ENCODE peak calls at places on chromosomes 7 and 10, in four cellular contexts. W, B, L and T are unnamed samples.

GRCh38 chr10:14801693-14802092 is 27.0 kb upstream of the FAM107B start:
- DNase-seq in W (no peak), B (no peak), L (peak), T (no peak)

GRCh38 chr7:153152786-153153185 is 393.2 kb downstream of the ACTR3B start:
- DNase-seq in W (no peak), B (no peak), L (no peak), T (no peak)

GRCh38 chr7:138125119-138125518 is 48.9 kb downstream of the AKR1D1 start:
- DNase-seq in W (no peak), B (peak), L (no peak), T (no peak)

GRCh38 chr10:91691255-91691654 is 58.4 kb upstream of the PPP1R3C start:
- DNase-seq in W (no peak), B (no peak), L (no peak), T (no peak)

GRCh38 chr7:77752016-77752415 is 46.2 kb downstream of the TMEM60 start:
- DNase-seq in W (no peak), B (no peak), L (no peak), T (no peak)

GRCh38 chr7:29806131-29806792 is at the start of gene WIPF3:
- DNase-seq in W (peak), B (peak), L (no peak), T (no peak)

GRCh38 chr10:46106410-46107255 is 60.6 kb upstream of the MSMB start:
- DNase-seq in W (peak), B (peak), L (no peak), T (peak)

GRCh38 chr7:66867198-66867790 is 53.7 kb upstream of the TMEM248 start:
- DNase-seq in W (no peak), B (peak), L (no peak), T (no peak)

GRCh38 chr10:62373995-62374861 is at the start of gene ZNF365:
- DNase-seq in W (peak), B (peak), L (no peak), T (peak)

GRCh38 chr7:139572704-139573395 is 49.4 kb downstream of the CLEC2L start:
- DNase-seq in W (no peak), B (no peak), L (no peak), T (no peak)

GRCh38 chr10:89552213-89552612 is 16.8 kb upstream of the SLC16A12 start:
- DNase-seq in W (no peak), B (no peak), L (no peak), T (no peak)

GRCh38 chr10:89554433-89554832 is 19.0 kb upstream of the SLC16A12 start:
- DNase-seq in W (no peak), B (no peak), L (no peak), T (no peak)

GRCh38 chr10:89553064-89553734 is 17.8 kb upstream of the SLC16A12 start:
- DNase-seq in W (no peak), B (peak), L (no peak), T (no peak)

GRCh38 chr10:89556590-89556989 is 21.2 kb upstream of the SLC16A12 start:
- DNase-seq in W (no peak), B (no peak), L (no peak), T (no peak)

DNA sequence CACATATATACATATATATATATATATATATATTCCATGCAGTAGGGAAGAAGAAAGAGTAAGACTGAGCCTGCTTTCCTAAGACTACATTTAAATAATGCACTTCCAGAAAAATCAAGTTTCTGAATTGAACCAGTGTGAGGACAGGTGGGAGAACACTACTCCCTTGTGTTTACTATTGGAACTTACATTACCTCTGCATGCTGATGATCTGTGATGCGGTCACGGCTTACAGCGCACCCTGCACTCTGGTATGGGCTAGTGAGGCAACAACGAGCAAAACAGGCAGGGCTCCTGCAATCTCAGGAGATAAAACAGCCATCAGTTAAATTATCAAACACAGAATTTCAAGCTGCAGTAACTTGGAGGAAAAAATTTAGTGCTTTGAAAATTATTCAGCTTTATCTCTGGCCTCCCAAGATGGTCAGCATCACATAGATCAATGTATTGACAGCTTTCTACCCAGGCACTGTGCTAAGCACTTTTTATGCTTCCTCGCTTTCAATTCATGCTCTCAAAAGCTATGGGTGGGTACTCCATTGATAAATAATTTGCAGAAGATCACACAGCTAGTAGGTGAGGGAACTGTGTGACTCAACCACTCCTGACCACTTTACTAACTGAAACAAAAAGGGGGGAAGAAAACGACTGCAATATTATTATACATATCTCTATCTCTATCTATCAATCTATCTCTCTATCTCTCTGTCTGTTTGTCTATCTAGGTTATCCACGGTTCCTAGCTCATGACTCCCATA is 20.5 kb upstream of the SLC16A12 start:
- DNase-seq in W (no peak), B (no peak), L (no peak), T (no peak)
- TF ChIP-seq CTCF in W (peak), B (no peak), L (no peak), T (no peak)

GRCh38 chr10:124119216-124119615 is 25.8 kb upstream of the CHST15 start:
- DNase-seq in W (no peak), B (no peak), L (no peak), T (no peak)
- H3K27ac ChIP-seq in W (peak), B (no peak), L (peak), T (no peak)

GRCh38 chr10:810351-810846 is 120.9 kb upstream of the DIP2C start:
- DNase-seq in W (no peak), B (no peak), L (no peak), T (no peak)
- TF ChIP-seq CTCF in W (peak), B (peak), L (peak), T (peak)

GRCh38 chr7:149285581-149285975 is 23.6 kb downstream of the ZNF783 start:
- DNase-seq in W (peak), B (no peak), L (no peak), T (no peak)
- H3K27ac ChIP-seq in W (peak), B (peak), L (peak), T (no peak)

GRCh38 chr7:20340839-20341238 is 10.1 kb downstream of the ITGB8 start:
- DNase-seq in W (no peak), B (peak), L (no peak), T (no peak)

GRCh38 chr7:20346577-20346976 is 15.9 kb downstream of the ITGB8 start:
- DNase-seq in W (no peak), B (no peak), L (no peak), T (no peak)

GRCh38 chr7:20343954-20344353 is 13.3 kb downstream of the ITGB8 start:
- DNase-seq in W (no peak), B (no peak), L (no peak), T (no peak)

GRCh38 chr7:20344396-20344795 is 13.7 kb downstream of the ITGB8 start:
- DNase-seq in W (no peak), B (no peak), L (no peak), T (no peak)

DNA sequence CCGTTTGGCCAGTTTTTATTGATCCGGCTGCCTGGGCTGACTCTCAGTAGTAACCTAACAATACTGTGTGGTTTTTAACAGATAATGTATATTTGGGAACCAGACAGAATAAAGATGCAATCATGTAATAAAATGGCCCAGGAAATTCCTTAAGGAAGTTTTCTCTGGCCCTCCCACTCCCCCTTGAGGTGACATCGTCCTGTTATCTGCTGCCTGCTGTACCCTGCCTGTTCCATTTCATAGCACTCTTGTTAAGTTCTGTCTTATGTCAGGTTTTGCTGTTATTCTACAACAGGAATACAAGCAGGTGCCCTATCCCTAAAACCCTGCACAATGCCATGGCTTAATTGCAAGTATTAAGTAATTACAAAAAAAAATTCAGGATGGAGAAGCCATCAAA is 12.5 kb downstream of the ITGB8 start:
- DNase-seq in W (no peak), B (no peak), L (no peak), T (no peak)
- TF ChIP-seq CTCF in W (no peak), B (no peak), L (no peak), T (no peak)

DNA sequence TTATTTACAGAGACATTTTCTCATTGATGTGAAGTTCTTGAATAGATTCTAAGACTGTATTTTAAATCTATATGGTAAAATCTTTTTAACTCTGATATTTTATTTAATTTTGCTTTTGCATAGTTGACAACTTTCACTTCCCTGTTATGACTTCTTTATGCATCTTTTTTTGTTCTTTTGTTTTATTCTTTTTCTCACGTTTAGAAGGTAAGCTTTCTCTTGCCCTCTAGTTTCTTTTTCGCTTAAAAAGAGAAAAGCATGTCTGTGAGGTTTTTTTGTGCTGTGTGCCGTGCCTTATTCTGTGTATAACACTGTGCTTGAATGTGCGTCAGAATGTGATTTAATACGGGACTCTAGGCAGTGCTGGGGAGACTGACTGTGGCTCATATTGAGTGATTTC is 74.7 kb downstream of the AP3M1 start:
- DNase-seq in W (no peak), B (no peak), L (no peak), T (no peak)
- H3K27ac ChIP-seq in W (no peak), B (no peak), L (no peak), T (no peak)

DNA sequence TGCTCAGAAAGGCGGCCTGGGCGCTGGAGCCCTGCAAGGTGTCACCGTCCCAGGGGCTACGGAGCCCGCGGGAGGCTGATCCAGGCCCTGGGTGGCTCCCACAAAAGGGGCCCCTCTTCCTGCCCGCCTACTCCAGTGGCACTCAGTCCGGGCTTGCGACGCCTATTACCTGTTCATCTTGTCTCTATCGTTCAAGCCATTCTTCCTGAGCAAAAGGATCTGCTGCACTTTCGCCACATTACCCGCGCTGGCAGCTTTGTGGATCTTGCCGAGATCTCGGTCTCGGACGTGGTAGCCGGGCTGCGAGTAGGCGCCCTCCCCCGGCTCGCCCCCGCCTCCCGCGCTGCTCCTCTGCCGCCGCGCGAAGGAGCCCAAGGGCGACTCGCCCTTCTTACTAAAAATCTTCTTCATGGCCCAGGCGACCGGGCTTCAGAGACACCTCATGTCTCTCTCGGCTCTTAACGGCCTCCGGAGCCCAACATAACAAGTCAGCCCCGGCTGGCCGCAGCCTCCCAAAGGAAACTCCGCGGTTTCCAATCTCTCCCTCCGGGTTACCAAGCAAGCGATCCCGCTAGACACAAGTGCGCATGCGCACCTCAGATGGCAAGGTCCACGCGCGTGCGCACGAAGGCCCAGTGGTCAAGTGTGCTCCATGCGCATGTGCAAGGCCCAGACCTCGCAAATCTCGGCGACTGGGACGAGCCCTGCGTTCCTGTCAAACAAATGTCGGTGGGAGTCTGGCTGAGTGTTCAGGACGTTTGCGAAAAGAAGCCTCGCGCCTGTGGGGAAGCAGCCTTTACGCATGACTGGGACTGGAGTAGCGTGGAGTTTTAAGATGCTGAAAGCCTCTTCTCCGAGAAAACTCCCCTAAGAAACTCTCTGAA is at the start of gene ANKRD26:
- DNase-seq in W (peak), B (peak), L (peak), T (peak)
- TF ChIP-seq CTCF in W (no peak), B (no peak), L (no peak), T (peak)

GRCh38 chr7:116098175-116098574 is 67.6 kb upstream of the TFEC start:
- DNase-seq in W (no peak), B (no peak), L (no peak), T (no peak)

GRCh38 chr7:116101709-116102108 is 71.1 kb upstream of the TFEC start:
- DNase-seq in W (no peak), B (no peak), L (no peak), T (no peak)

GRCh38 chr7:116093516-116094301 is 63.1 kb upstream of the TFEC start:
- DNase-seq in W (no peak), B (no peak), L (no peak), T (no peak)

GRCh38 chr7:116097365-116098009 is 66.9 kb upstream of the TFEC start:
- DNase-seq in W (no peak), B (peak), L (no peak), T (no peak)
- H3K27ac ChIP-seq in W (no peak), B (no peak), L (no peak), T (no peak)

DNA sequence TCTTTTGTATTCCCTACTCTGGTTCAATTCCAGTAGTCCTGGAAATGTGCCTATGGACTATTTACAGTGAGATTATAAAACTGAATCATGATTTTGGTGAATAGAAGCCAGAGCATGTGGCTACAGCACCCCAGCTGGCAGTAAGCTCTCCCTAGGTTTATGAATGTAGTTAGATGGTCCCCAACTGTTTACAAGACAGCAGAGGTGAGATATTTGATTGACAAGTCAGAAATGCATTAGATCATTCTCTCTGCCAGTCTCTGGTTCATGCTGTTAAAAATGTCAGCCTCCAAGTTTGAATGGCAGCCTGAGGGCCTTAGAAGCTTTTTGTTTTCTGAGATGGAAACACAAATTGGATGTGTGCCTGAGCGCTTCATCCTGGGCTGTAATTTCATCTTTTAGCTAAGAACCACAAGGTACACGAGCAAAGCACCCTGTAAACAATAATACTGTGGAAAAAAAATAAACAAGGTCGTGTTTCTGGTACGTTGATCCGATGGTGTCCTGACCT is 85.0 kb downstream of the BTRC start:
- DNase-seq in W (no peak), B (peak), L (no peak), T (no peak)
- TF ChIP-seq CTCF in W (no peak), B (no peak), L (no peak), T (no peak)

GRCh38 chr10:95287281-95287680 is 3.5 kb downstream of the PDLIM1 start:
- DNase-seq in W (no peak), B (no peak), L (no peak), T (no peak)
- H3K27ac ChIP-seq in W (peak), B (no peak), L (no peak), T (no peak)